ENCODE peak calls at places on chromosomes 5 and 9, in six cellular contexts. One of them, this sample, is unnamed.

GRCh38 chr5:141605523-141606277 is 13.1 kb downstream of the DIAPH1 start:
- DNase-seq in transverse colon: peak
- DNase-seq in esophagus squamous epithelium: peak
- DNase-seq in stomach: peak
- DNase-seq in ovary: no peak
- DNase-seq in A549: no peak
- DNase-seq in this sample: peak

GRCh38 chr5:141874262-141874964 is 3.8 kb downstream of the PCDH1 start:
- DNase-seq in A549: no peak
- DNase-seq in transverse colon: peak
- DNase-seq in stomach: peak
- DNase-seq in esophagus squamous epithelium: no peak
- DNase-seq in ovary: peak
- DNase-seq in this sample: no peak

GRCh38 chr9:34084562-34084961 is 35.9 kb upstream of the UBAP2 start:
- DNase-seq in esophagus squamous epithelium: no peak
- DNase-seq in ovary: peak
- DNase-seq in A549: no peak
- DNase-seq in stomach: no peak
- DNase-seq in transverse colon: peak
- DNase-seq in this sample: peak

GRCh38 chr9:116737137-116737546 is 50.0 kb downstream of the TRIM32 start:
- DNase-seq in esophagus squamous epithelium: peak
- DNase-seq in A549: peak
- DNase-seq in ovary: peak
- DNase-seq in transverse colon: peak
- DNase-seq in stomach: peak
- DNase-seq in this sample: peak

GRCh38 chr5:158874814-158875213 is 224.9 kb downstream of the EBF1 start:
- DNase-seq in transverse colon: no peak
- DNase-seq in A549: no peak
- DNase-seq in ovary: no peak
- DNase-seq in stomach: no peak
- DNase-seq in esophagus squamous epithelium: no peak
- DNase-seq in this sample: no peak

GRCh38 chr5:175248416-175248905 is 195.5 kb downstream of the DRD1 start:
- DNase-seq in stomach: no peak
- DNase-seq in A549: no peak
- DNase-seq in transverse colon: no peak
- DNase-seq in esophagus squamous epithelium: no peak
- DNase-seq in ovary: no peak
- DNase-seq in this sample: no peak

GRCh38 chr9:6822696-6823095 is 64.9 kb downstream of the KDM4C start:
- DNase-seq in ovary: no peak
- DNase-seq in stomach: no peak
- DNase-seq in esophagus squamous epithelium: no peak
- DNase-seq in transverse colon: no peak
- DNase-seq in A549: no peak
- DNase-seq in this sample: no peak

GRCh38 chr5:151592855-151593408 is 1.8 kb upstream of the FAT2 start:
- DNase-seq in esophagus squamous epithelium: no peak
- DNase-seq in ovary: no peak
- DNase-seq in stomach: no peak
- DNase-seq in A549: no peak
- DNase-seq in transverse colon: no peak
- DNase-seq in this sample: no peak

GRCh38 chr9:92740015-92740408 is 24.6 kb downstream of the BICD2 start:
- DNase-seq in stomach: no peak
- DNase-seq in transverse colon: no peak
- DNase-seq in esophagus squamous epithelium: no peak
- DNase-seq in A549: no peak
- DNase-seq in ovary: no peak
- DNase-seq in this sample: no peak

GRCh38 chr5:158451203-158451982 is 592.4 kb upstream of the CLINT1 start:
- DNase-seq in A549: no peak
- DNase-seq in ovary: no peak
- DNase-seq in transverse colon: peak
- DNase-seq in esophagus squamous epithelium: no peak
- DNase-seq in stomach: no peak
- DNase-seq in this sample: peak

GRCh38 chr5:149951138-149951749 is 6.7 kb upstream of the PDE6A start:
- DNase-seq in ovary: no peak
- DNase-seq in stomach: no peak
- DNase-seq in transverse colon: no peak
- DNase-seq in esophagus squamous epithelium: no peak
- DNase-seq in A549: peak
- DNase-seq in this sample: no peak

GRCh38 chr5:81908044-81908443 is 63.8 kb upstream of the ATG10 start:
- DNase-seq in ovary: no peak
- DNase-seq in A549: no peak
- DNase-seq in stomach: no peak
- DNase-seq in transverse colon: no peak
- DNase-seq in esophagus squamous epithelium: no peak
- DNase-seq in this sample: no peak

GRCh38 chr9:117149996-117150395 is 264.9 kb downstream of the ASTN2 start:
- DNase-seq in transverse colon: no peak
- DNase-seq in A549: no peak
- DNase-seq in stomach: no peak
- DNase-seq in ovary: no peak
- DNase-seq in esophagus squamous epithelium: no peak
- DNase-seq in this sample: no peak

GRCh38 chr9:124352616-124353015 is 62.6 kb downstream of the PSMB7 start:
- DNase-seq in A549: no peak
- DNase-seq in stomach: no peak
- DNase-seq in ovary: peak
- DNase-seq in transverse colon: no peak
- DNase-seq in esophagus squamous epithelium: no peak
- DNase-seq in this sample: no peak

GRCh38 chr9:14203366-14204056 is 110.4 kb downstream of the NFIB start:
- DNase-seq in A549: no peak
- DNase-seq in ovary: peak
- DNase-seq in transverse colon: peak
- DNase-seq in esophagus squamous epithelium: no peak
- DNase-seq in stomach: peak
- DNase-seq in this sample: peak

GRCh38 chr9:98374385-98375051 is 119.1 kb upstream of the TBC1D2 start:
- DNase-seq in A549: peak
- DNase-seq in stomach: peak
- DNase-seq in transverse colon: peak
- DNase-seq in esophagus squamous epithelium: no peak
- DNase-seq in ovary: no peak
- DNase-seq in this sample: no peak

GRCh38 chr9:72315510-72316287 is 49.3 kb downstream of the ZFAND5 start:
- DNase-seq in stomach: peak
- DNase-seq in esophagus squamous epithelium: no peak
- DNase-seq in ovary: no peak
- DNase-seq in A549: peak
- DNase-seq in transverse colon: peak
- DNase-seq in this sample: peak

GRCh38 chr5:150138551-150139265 is 16.9 kb downstream of the PDGFRB start:
- DNase-seq in esophagus squamous epithelium: no peak
- DNase-seq in transverse colon: no peak
- DNase-seq in ovary: peak
- DNase-seq in A549: no peak
- DNase-seq in stomach: peak
- DNase-seq in this sample: no peak

GRCh38 chr9:27489087-27489876 is 34.8 kb upstream of the IFNK start:
- DNase-seq in transverse colon: no peak
- DNase-seq in stomach: no peak
- DNase-seq in ovary: no peak
- DNase-seq in A549: no peak
- DNase-seq in esophagus squamous epithelium: no peak
- DNase-seq in this sample: no peak

GRCh38 chr5:171622010-171622409 is 163.6 kb upstream of the SMIM23 start:
- DNase-seq in stomach: no peak
- DNase-seq in A549: no peak
- DNase-seq in ovary: no peak
- DNase-seq in esophagus squamous epithelium: no peak
- DNase-seq in transverse colon: no peak
- DNase-seq in this sample: peak

GRCh38 chr5:171571663-171572062 is 152.2 kb downstream of the FGF18 start:
- DNase-seq in ovary: no peak
- DNase-seq in A549: peak
- DNase-seq in stomach: no peak
- DNase-seq in transverse colon: no peak
- DNase-seq in esophagus squamous epithelium: no peak
- DNase-seq in this sample: no peak

GRCh38 chr5:154284433-154284832 is 93.9 kb downstream of the GALNT10 start:
- DNase-seq in transverse colon: no peak
- DNase-seq in ovary: no peak
- DNase-seq in stomach: no peak
- DNase-seq in A549: no peak
- DNase-seq in esophagus squamous epithelium: no peak
- DNase-seq in this sample: no peak

GRCh38 chr5:171226864-171227263 is 82.2 kb upstream of the TLX3 start:
- DNase-seq in A549: no peak
- DNase-seq in ovary: no peak
- DNase-seq in esophagus squamous epithelium: no peak
- DNase-seq in stomach: no peak
- DNase-seq in transverse colon: no peak
- DNase-seq in this sample: no peak

GRCh38 chr5:39526914-39527477 is 102.2 kb upstream of the DAB2 start:
- DNase-seq in stomach: no peak
- DNase-seq in esophagus squamous epithelium: no peak
- DNase-seq in transverse colon: no peak
- DNase-seq in ovary: no peak
- DNase-seq in A549: no peak
- DNase-seq in this sample: no peak

GRCh38 chr9:69130456-69131441 is 43.3 kb upstream of the TJP2 start:
- DNase-seq in stomach: no peak
- DNase-seq in transverse colon: no peak
- DNase-seq in esophagus squamous epithelium: no peak
- DNase-seq in ovary: no peak
- DNase-seq in A549: no peak
- DNase-seq in this sample: no peak

GRCh38 chr9:133050142-133050541 is 11.6 kb upstream of the CEL start:
- DNase-seq in transverse colon: no peak
- DNase-seq in stomach: no peak
- DNase-seq in A549: no peak
- DNase-seq in ovary: no peak
- DNase-seq in esophagus squamous epithelium: no peak
- DNase-seq in this sample: no peak

GRCh38 chr9:127904888-127905728 is 5.7 kb upstream of the ST6GALNAC6 start:
- DNase-seq in ovary: no peak
- DNase-seq in A549: no peak
- DNase-seq in esophagus squamous epithelium: no peak
- DNase-seq in stomach: no peak
- DNase-seq in transverse colon: peak
- DNase-seq in this sample: no peak

GRCh38 chr9:87661241-87661640 is 64.7 kb upstream of the CTSL start:
- DNase-seq in A549: no peak
- DNase-seq in transverse colon: no peak
- DNase-seq in stomach: no peak
- DNase-seq in esophagus squamous epithelium: no peak
- DNase-seq in ovary: no peak
- DNase-seq in this sample: no peak

GRCh38 chr5:179620703-179621350 is 2.6 kb downstream of the HNRNPH1 start:
- DNase-seq in ovary: no peak
- DNase-seq in stomach: no peak
- DNase-seq in esophagus squamous epithelium: no peak
- DNase-seq in transverse colon: no peak
- DNase-seq in A549: no peak
- DNase-seq in this sample: no peak

GRCh38 chr5:1118231-1118698 is 6.4 kb upstream of the SLC12A7 start:
- DNase-seq in transverse colon: no peak
- DNase-seq in esophagus squamous epithelium: no peak
- DNase-seq in A549: no peak
- DNase-seq in ovary: peak
- DNase-seq in stomach: no peak
- DNase-seq in this sample: no peak

GRCh38 chr5:31319338-31319737 is 125.9 kb downstream of the CDH6 start:
- DNase-seq in stomach: no peak
- DNase-seq in A549: no peak
- DNase-seq in esophagus squamous epithelium: no peak
- DNase-seq in transverse colon: no peak
- DNase-seq in ovary: no peak
- DNase-seq in this sample: no peak

DNA sequence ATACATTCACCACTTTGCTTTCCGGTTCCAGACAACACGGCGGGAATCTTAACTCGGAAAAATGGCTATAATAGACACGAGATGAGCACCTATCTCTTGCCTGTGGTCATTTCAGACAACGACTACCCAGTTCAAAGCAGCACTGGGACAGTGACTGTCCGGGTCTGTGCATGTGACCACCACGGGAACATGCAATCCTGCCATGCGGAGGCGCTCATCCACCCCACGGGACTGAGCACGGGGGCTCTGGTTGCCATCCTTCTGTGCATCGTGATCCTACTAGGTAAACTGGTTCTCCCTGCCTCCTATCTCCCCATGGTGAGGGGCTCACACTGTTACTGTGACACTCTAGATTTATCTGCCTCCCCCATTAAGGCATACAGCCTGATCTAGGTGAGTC is 124.2 kb downstream of the CDH6 start:
- DNase-seq in stomach: no peak
- DNase-seq in esophagus squamous epithelium: no peak
- DNase-seq in transverse colon: no peak
- DNase-seq in ovary: no peak
- DNase-seq in A549: no peak
- DNase-seq in this sample: no peak
- TF ChIP-seq CTCF in stomach: no peak
- TF ChIP-seq CTCF in esophagus squamous epithelium: no peak
- TF ChIP-seq CTCF in transverse colon: no peak
- TF ChIP-seq CTCF in ovary: no peak
- TF ChIP-seq CTCF in A549: no peak
- TF ChIP-seq CTCF in this sample: no peak

GRCh38 chr5:108536321-108536720 is 154.4 kb upstream of the FBXL17 start:
- DNase-seq in ovary: no peak
- DNase-seq in transverse colon: no peak
- DNase-seq in A549: no peak
- DNase-seq in esophagus squamous epithelium: no peak
- DNase-seq in stomach: no peak
- DNase-seq in this sample: no peak
- H3K4me3 ChIP-seq in ovary: no peak
- H3K4me3 ChIP-seq in transverse colon: no peak
- H3K4me3 ChIP-seq in A549: no peak
- H3K4me3 ChIP-seq in esophagus squamous epithelium: no peak
- H3K4me3 ChIP-seq in stomach: no peak
- H3K4me3 ChIP-seq in this sample: no peak

GRCh38 chr9:75870450-75870849 is 20.0 kb upstream of the PCSK5 start:
- DNase-seq in esophagus squamous epithelium: no peak
- DNase-seq in transverse colon: no peak
- DNase-seq in A549: no peak
- DNase-seq in stomach: no peak
- DNase-seq in ovary: no peak
- DNase-seq in this sample: no peak
- TF ChIP-seq POLR2A in esophagus squamous epithelium: no peak
- TF ChIP-seq POLR2A in transverse colon: no peak
- TF ChIP-seq POLR2A in A549: no peak
- TF ChIP-seq POLR2A in stomach: no peak
- TF ChIP-seq POLR2A in ovary: no peak
- TF ChIP-seq POLR2A in this sample: no peak

GRCh38 chr5:13660072-13660471 is 284.4 kb downstream of the DNAH5 start:
- DNase-seq in ovary: no peak
- DNase-seq in A549: peak
- DNase-seq in transverse colon: no peak
- DNase-seq in esophagus squamous epithelium: no peak
- DNase-seq in stomach: no peak
- DNase-seq in this sample: no peak
- TF ChIP-seq CTCF in ovary: no peak
- TF ChIP-seq CTCF in A549: peak
- TF ChIP-seq CTCF in transverse colon: no peak
- TF ChIP-seq CTCF in esophagus squamous epithelium: no peak
- TF ChIP-seq CTCF in stomach: no peak
- TF ChIP-seq CTCF in this sample: no peak

GRCh38 chr5:13866792-13867191 is 77.7 kb downstream of the DNAH5 start:
- DNase-seq in ovary: no peak
- DNase-seq in stomach: no peak
- DNase-seq in A549: peak
- DNase-seq in esophagus squamous epithelium: no peak
- DNase-seq in transverse colon: no peak
- DNase-seq in this sample: no peak
- H3K4me3 ChIP-seq in ovary: no peak
- H3K4me3 ChIP-seq in stomach: no peak
- H3K4me3 ChIP-seq in A549: no peak
- H3K4me3 ChIP-seq in esophagus squamous epithelium: no peak
- H3K4me3 ChIP-seq in transverse colon: no peak
- H3K4me3 ChIP-seq in this sample: no peak